ENCODE peak calls at places on chromosomes 2 and 18, in four cellular contexts. L, I, X and Y are unnamed samples.

GRCh38 chr18:27004056-27004829 is 138.7 kb upstream of the AQP4 start:
- DNase-seq in L (no peak), X (no peak), I (no peak), Y (no peak)

GRCh38 chr2:20361903-20362302 is 11.3 kb upstream of the PUM2 start:
- DNase-seq in X (no peak), L (no peak), I (no peak), Y (no peak)

GRCh38 chr2:47049502-47049901 is 105.6 kb downstream of the STPG4 start:
- DNase-seq in L (no peak), X (no peak), I (no peak), Y (no peak)

GRCh38 chr2:237458519-237458918 is 28.5 kb upstream of the MLPH start:
- DNase-seq in I (no peak), L (no peak), X (no peak), Y (no peak)

GRCh38 chr18:75179819-75180600 is 28.9 kb downstream of the PTGR3 start:
- DNase-seq in I (no peak), L (no peak), X (no peak), Y (no peak)

GRCh38 chr2:43314299-43314927 is 88.0 kb upstream of the ZFP36L2 start:
- DNase-seq in L (no peak), X (no peak), I (no peak), Y (no peak)

GRCh38 chr2:149160701-149161217 is 122.3 kb downstream of the LYPD6B start:
- DNase-seq in X (no peak), L (no peak), I (peak; percentile 62), Y (no peak)

GRCh38 chr2:9286553-9287399 is 80.2 kb downstream of the ASAP2 start:
- DNase-seq in L (no peak), X (no peak), I (no peak), Y (no peak)

GRCh38 chr18:23131693-23132319 is 3.5 kb upstream of the CABLES1 start:
- DNase-seq in I (peak; percentile 76), L (peak; percentile 23), X (peak; percentile 61), Y (peak; percentile 26)

GRCh38 chr18:39938678-39939077 is 2016.4 kb upstream of the PIK3C3 start:
- DNase-seq in X (no peak), I (no peak), L (no peak), Y (no peak)

GRCh38 chr18:59898609-59899297 is 1.0 kb upstream of the PMAIP1 start:
- DNase-seq in I (peak; percentile 41), L (no peak), X (no peak), Y (no peak)

GRCh38 chr2:20643826-20644225 is 7.1 kb downstream of the HS1BP3 start:
- DNase-seq in I (no peak), L (no peak), X (no peak), Y (no peak)

GRCh38 chr2:118003396-118003824 is 10.5 kb downstream of the CCDC93 start:
- DNase-seq in X (peak; percentile 63), I (peak; percentile 69), L (peak; percentile 2), Y (peak; percentile 26)

GRCh38 chr2:675051-675450 is 2.2 kb downstream of the TMEM18 start:
- DNase-seq in X (no peak), L (no peak), I (no peak), Y (no peak)

GRCh38 chr18:48667276-48668254 is 128.7 kb downstream of the CTIF start:
- DNase-seq in I (peak; percentile 42), L (no peak), X (no peak), Y (no peak)
- TF ChIP-seq CTCF in I (no peak), L (no peak), X (peak; percentile 11), Y (peak; percentile 58)

GRCh38 chr2:203790134-203790533 is 77.4 kb upstream of the CTLA4 start:
- DNase-seq in X (no peak), L (no peak), I (no peak), Y (no peak)
- TF ChIP-seq CTCF in X (no peak), L (no peak), I (no peak), Y (no peak)

DNA sequence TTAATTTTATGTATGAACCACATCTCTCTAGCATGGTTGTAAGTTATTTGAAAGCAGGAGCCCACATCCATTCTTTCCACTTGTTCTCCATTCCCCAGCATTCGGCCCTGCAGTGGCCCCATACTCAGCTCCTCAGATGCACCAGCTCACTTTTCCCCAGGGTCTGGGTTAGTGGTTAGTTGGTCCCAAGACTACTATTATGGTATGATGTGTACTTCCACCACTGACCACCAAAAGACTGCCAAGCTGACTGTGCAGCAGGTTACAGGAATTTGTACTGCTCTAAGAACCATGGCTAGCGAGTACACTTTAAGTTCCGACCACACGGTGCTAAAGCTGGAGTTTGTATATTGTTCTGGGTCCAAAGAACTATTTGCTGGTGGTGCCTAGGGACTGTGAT is 413.6 kb upstream of the TCF4 start:
- DNase-seq in L (no peak), I (no peak), X (no peak), Y (no peak)
- TF ChIP-seq CTCF in L (no peak), I (no peak), X (no peak), Y (peak; percentile 12)

GRCh38 chr2:198042189-198042588 is 237.8 kb downstream of the PLCL1 start:
- DNase-seq in X (no peak), L (no peak), I (no peak), Y (no peak)
- TF ChIP-seq CTCF in X (no peak), L (no peak), I (no peak), Y (no peak)

GRCh38 chr2:172674034-172674967 is 61.3 kb upstream of the RAPGEF4 start:
- DNase-seq in I (peak; percentile 64), L (peak; percentile 13), X (no peak), Y (peak; percentile 57)
- TF ChIP-seq CTCF in I (peak; percentile 61), L (peak; percentile 59), X (peak; percentile 70), Y (peak; percentile 86)

DNA sequence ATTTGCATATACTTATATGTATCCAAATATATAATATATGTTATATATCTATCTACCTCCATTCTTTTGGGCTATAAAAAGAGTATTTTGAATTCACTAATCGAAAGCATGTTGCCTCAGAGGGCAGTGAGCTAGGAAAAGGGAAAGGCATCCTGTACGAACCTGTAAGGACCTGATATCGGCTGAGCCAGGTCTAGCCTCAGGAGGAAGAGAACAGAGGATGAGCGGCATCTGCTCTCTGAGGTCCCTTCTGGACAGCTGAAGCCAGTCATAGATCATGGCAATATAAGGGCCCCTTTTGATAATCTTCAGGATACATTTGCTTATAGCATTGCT is 166.2 kb upstream of the STK17B start:
- DNase-seq in L (no peak), X (no peak), I (no peak), Y (no peak)
- TF ChIP-seq CTCF in L (peak; percentile 55), X (peak; percentile 0), I (no peak), Y (no peak)

GRCh38 chr2:7115364-7115763 is 198.2 kb downstream of the RNF144A start:
- DNase-seq in X (no peak), I (no peak), L (no peak), Y (no peak)

GRCh38 chr2:7121851-7122250 is 204.6 kb downstream of the RNF144A start:
- DNase-seq in I (no peak), X (no peak), L (no peak), Y (no peak)

GRCh38 chr2:7119504-7119835 is 202.3 kb downstream of the RNF144A start:
- DNase-seq in X (no peak), I (no peak), L (no peak), Y (no peak)

GRCh38 chr2:7116516-7116915 is 199.3 kb downstream of the RNF144A start:
- DNase-seq in I (no peak), L (no peak), X (no peak), Y (no peak)

DNA sequence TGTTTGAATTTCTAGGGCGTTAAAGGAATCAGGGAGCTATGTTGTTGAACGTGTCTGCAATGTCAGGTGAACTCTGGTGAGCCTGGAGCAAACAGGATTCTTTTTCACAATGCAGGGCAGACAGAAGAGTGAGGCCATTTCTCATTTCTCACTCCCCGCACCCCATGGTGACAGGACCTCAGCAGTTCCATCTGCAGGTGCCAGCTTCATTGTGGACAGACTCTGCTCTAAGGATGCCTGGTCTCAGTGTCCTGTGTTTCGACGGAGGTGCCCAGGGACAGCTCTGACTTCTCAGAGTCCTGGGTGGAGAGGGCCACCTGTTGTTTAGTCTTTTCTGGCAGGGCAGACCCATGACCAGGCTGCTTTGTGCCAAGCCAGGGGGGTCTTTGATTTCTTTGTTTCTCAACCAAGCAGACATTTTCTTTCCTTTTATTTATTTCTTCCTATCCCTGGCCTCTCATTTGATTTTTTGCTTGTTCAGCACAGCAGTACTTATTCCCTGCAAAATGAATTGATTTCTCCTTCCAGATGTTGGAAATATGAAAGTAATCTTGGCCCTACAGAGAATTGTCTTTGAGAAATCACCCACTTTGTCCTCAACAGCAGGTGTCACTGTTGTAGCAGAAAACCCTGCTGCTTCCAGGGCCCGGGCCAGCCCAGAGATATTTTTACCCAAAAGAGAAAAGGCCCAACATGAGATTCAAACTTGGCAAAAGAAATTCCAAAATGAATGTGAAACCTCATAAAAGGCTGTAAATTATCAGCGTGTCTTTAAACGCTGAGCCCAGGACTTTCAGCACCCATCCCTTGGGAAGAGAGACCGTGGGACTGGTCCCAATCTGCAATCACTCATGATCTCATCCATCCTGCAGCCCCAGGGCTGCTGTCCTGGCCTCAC is 201.6 kb downstream of the RNF144A start:
- DNase-seq in I (peak; percentile 27), L (no peak), X (peak; percentile 4), Y (no peak)
- TF ChIP-seq CTCF in I (peak; percentile 44), L (no peak), X (peak; percentile 51), Y (peak; percentile 75)

GRCh38 chr2:234611209-234611608 is 114.3 kb upstream of the ARL4C start:
- DNase-seq in L (no peak), I (no peak), X (no peak), Y (no peak)
- TF ChIP-seq CTCF in L (no peak), I (no peak), X (peak; percentile 20), Y (peak; percentile 50)

GRCh38 chr2:146701183-146701582 is 1143.6 kb upstream of the ACVR2A start:
- DNase-seq in I (no peak), L (no peak), X (no peak), Y (no peak)
- TF ChIP-seq CTCF in I (no peak), L (no peak), X (no peak), Y (no peak)